ENCODE peak calls at places on chromosomes 3 and 15, in nine cellular contexts. P is OCI-LY7, T is AG04450, O is stomach, B is lower lobe of right lung, C is RWPE2, W is esophagus squamous epithelium, L is dorsolateral prefrontal cortex, X is fibroblast of mammary gland. V is an unnamed sample.

GRCh38 chr3:14396293-14396692 is 6.1 kb upstream of the SLC6A6 start:
- DNase-seq in P (no peak), T (no peak), O (no peak), B (no peak), C (no peak), W (no peak), L (no peak), X (no peak), V (no peak)

GRCh38 chr3:75001330-75001729 is 386.9 kb upstream of the CNTN3 start:
- DNase-seq in P (no peak), T (no peak), O (no peak), B (no peak), C (no peak), W (no peak), L (no peak), X (peak; percentile 17), V (no peak)

GRCh38 chr15:29226431-29227216 is 43.0 kb downstream of the NSMCE3 start:
- DNase-seq in P (no peak), T (no peak), O (no peak), B (no peak), C (no peak), W (no peak), L (no peak), X (no peak), V (no peak)

GRCh38 chr15:90087454-90088154 is 14.7 kb downstream of the IDH2 start:
- DNase-seq in P (peak; percentile 41), T (no peak), O (no peak), B (no peak), C (no peak), W (no peak), L (no peak), X (peak; percentile 71), V (no peak)

GRCh38 chr3:107065094-107065861 is 312.0 kb upstream of the CCDC54 start:
- DNase-seq in P (no peak), T (no peak), O (no peak), B (no peak), C (no peak), W (no peak), L (peak; percentile 75), X (peak; percentile 16), V (no peak)

GRCh38 chr3:97994328-97994945 is 22.2 kb upstream of the RIOX2 start:
- DNase-seq in P (no peak), T (no peak), O (no peak), B (no peak), C (no peak), W (no peak), L (no peak), X (no peak), V (no peak)

GRCh38 chr3:72273615-72274014 is 488.7 kb upstream of the PROK2 start:
- DNase-seq in P (no peak), T (peak; percentile 80), O (no peak), B (no peak), C (no peak), W (no peak), L (no peak), X (peak; percentile 61), V (no peak)

GRCh38 chr15:36643551-36643950 is 64.1 kb downstream of the CDIN1 start:
- DNase-seq in P (no peak), T (no peak), O (no peak), B (no peak), C (no peak), W (no peak), L (no peak), X (no peak), V (no peak)

GRCh38 chr3:169769287-169770181 is at the start of gene ACTRT3:
- DNase-seq in P (peak; percentile 83), T (no peak), O (peak; percentile 76), B (peak; percentile 83), C (peak; percentile 73), W (peak; percentile 15), L (peak; percentile 63), X (peak; percentile 81), V (peak; percentile 25)

GRCh38 chr15:31292391-31293020 is 34.1 kb upstream of the KLF13 start:
- DNase-seq in P (no peak), T (no peak), O (peak; percentile 17), B (no peak), C (peak; percentile 21), W (no peak), L (no peak), X (no peak), V (no peak)

GRCh38 chr3:122003112-122003511 is 18.9 kb downstream of the ILDR1 start:
- DNase-seq in P (peak; percentile 65), T (no peak), O (no peak), B (no peak), C (no peak), W (no peak), L (no peak), X (no peak), V (no peak)

GRCh38 chr15:83108266-83109219 is 1.1 kb downstream of the TM6SF1 start:
- DNase-seq in P (peak; percentile 93), T (peak; percentile 29), O (peak; percentile 34), B (peak; percentile 87), C (no peak), W (peak; percentile 3), L (no peak), X (no peak), V (no peak)

GRCh38 chr3:2568929-2569328 is 470.3 kb downstream of the CNTN4 start:
- DNase-seq in P (no peak), T (no peak), O (no peak), B (no peak), C (no peak), W (no peak), L (no peak), X (no peak), V (no peak)

GRCh38 chr3:11995061-11995460 is 9.1 kb upstream of the SYN2 start:
- DNase-seq in P (no peak), T (no peak), O (no peak), B (no peak), C (no peak), W (no peak), L (no peak), X (no peak), V (no peak)

GRCh38 chr3:71444028-71444860 is 139.3 kb downstream of the FOXP1 start:
- DNase-seq in P (peak; percentile 94), T (peak; percentile 59), O (peak; percentile 49), B (peak; percentile 80), C (peak; percentile 84), W (peak; percentile 38), L (no peak), X (peak; percentile 72), V (peak; percentile 61)

GRCh38 chr3:39260957-39261356 is 18.9 kb downstream of the CX3CR1 start:
- DNase-seq in P (peak; percentile 65), T (peak; percentile 16), O (peak; percentile 60), B (peak; percentile 90), C (peak; percentile 88), W (peak; percentile 18), L (peak; percentile 14), X (peak; percentile 92), V (peak; percentile 89)

GRCh38 chr3:11560746-11561145 is 83.0 kb downstream of the VGLL4 start:
- DNase-seq in P (no peak), T (no peak), O (no peak), B (no peak), C (no peak), W (no peak), L (no peak), X (no peak), V (no peak)

DNA sequence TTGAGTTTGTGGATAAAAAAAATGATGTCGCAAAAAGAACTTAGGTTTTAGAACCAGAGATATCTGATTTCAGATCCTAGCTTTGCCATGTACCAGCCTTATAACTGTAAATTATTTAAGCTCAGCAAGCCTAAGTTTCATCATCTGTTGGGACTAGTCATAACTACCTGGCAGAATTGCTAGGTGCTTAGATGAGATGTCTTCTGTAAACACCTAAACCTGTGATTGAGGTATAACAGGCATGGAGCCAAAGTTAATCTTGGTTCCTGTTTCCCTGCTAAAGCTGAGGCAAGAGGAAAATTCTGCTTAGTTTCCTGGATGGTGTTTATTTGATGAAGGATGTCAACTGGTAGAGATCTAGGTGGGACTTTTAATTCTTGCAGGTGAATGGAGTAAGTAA is 331.3 kb upstream of the RBMS3 start:
- DNase-seq in P (no peak), T (no peak), O (no peak), B (no peak), C (no peak), W (no peak), L (no peak), X (no peak), V (no peak)
- H3K4me3 ChIP-seq in P (no peak overlapping the region), T (no peak overlapping the region), O (no peak overlapping the region), B (no peak overlapping the region), C (no peak overlapping the region), W (no peak overlapping the region), L (no peak overlapping the region), X (no peak overlapping the region), V (no peak overlapping the region)

GRCh38 chr15:68875377-68876116 is 54.8 kb upstream of the SPESP1 start:
- DNase-seq in P (peak; percentile 94), T (peak; percentile 65), O (peak; percentile 95), B (peak; percentile 94), C (peak; percentile 88), W (peak; percentile 26), L (peak; percentile 95), X (peak; percentile 87), V (peak; percentile 66)
- TF ChIP-seq CTCF in P (peak; percentile 93), T (peak; percentile 86), O (peak; percentile 96), B (peak; percentile 88), C (peak; percentile 98), W (peak; percentile 88), L (peak; percentile 93), X (peak; percentile 88), V (peak; percentile 88)

DNA sequence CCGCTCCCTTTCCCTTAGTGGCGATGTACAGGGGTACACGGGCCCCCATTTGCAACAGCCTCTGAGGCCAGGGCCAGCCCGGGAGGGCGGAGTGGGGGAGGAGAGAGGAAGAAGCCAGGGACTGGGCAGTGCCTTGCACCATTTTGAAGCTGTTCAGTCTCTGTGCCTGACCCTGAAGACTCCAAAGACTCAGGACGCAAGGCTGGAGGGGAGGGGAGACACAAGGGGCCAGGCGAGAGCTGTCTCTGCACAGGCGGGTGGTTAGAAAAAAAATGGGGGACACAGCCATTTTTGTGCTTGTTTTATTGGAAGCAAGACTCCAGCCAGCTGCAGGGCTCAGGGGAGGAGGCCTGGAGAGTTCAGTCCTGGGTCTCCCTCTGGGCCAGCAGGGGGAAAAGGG is 1.6 kb downstream of the RPP25 start:
- DNase-seq in P (no peak), T (no peak), O (no peak), B (no peak), C (no peak), W (no peak), L (no peak), X (no peak), V (no peak)
- H3K4me3 ChIP-seq in P (peak overlapping the region; percentile 65), T (no peak overlapping the region), O (peak overlapping the region; percentile 54), B (peak overlapping the region; percentile 78), C (peak overlapping the region; percentile 40), W (peak overlapping the region; percentile 61), L (peak overlapping the region; percentile 75), X (peak overlapping the region; percentile 43), V (peak overlapping the region; percentile 59)

DNA sequence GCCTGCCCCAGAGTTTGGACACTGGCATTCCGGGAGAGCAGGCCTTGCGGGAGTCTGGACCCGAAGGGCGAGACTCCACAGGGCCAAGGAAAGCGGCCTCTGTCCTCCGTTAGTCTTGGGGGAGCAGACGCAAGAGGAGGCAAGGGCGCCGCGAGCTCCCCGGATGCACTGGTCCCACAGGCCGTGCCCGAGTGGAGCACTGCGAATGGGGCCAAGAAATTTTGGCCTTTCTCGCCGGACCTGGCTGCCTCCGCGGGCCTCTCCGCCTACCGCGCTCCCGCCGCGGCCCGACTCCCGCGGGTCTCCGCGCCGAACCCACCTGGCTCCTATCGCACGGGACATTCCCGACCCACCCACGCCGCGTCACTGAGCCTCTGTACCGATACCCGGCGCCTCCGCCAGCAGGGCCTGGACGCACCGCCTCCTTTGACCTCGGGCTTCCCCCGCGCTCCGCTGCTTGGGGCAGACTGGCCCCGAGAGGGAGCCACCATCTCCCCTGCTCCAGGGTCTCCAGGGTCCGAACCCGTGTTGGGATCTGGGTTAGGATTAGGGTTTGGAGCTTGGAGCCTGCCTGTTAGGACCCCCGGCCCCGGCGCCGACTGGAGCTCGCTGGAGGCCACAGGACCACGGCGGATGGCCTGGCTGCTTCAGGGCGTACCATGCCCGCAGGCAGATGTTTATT is 11.8 kb downstream of the SHOX2 start:
- DNase-seq in P (no peak), T (no peak), O (no peak), B (no peak), C (no peak), W (no peak), L (no peak), X (no peak), V (no peak)
- TF ChIP-seq CTCF in P (no peak), T (no peak), O (no peak), B (no peak), C (no peak), W (no peak), L (no peak), X (no peak), V (no peak)